ENCODE peak calls at places on chromosomes 1 and 21, in five cellular contexts. O is H1, P is trophoblast cell, Y is mesenchymal stem cell, T is H9. W is an unnamed sample.

GRCh38 chr1:117120774-117121588 is 568 bp downstream of the TRIM45 start:
- DNase-seq in O (no peak), T (peak), P (peak), Y (no peak), W (no peak)

GRCh38 chr1:53837924-53838653 is at the start of gene NDC1:
- DNase-seq in Y (peak), P (peak), O (peak), T (peak), W (peak)

GRCh38 chr1:43225168-43225567 is 44.6 kb upstream of the TMEM125 start:
- DNase-seq in O (no peak), T (no peak), Y (peak), P (no peak), W (no peak)

GRCh38 chr1:145849356-145850165 is 4.1 kb downstream of the NUDT17 start:
- DNase-seq in T (no peak), O (peak), Y (peak), P (no peak), W (no peak)

GRCh38 chr1:112698366-112699310 is 8.3 kb downstream of the RHOC start:
- DNase-seq in Y (no peak), P (peak), T (no peak), O (no peak), W (no peak)

GRCh38 chr21:23152130-23152529 is 2153.9 kb downstream of the NCAM2 start:
- DNase-seq in T (no peak), P (no peak), O (no peak), Y (no peak), W (no peak)

GRCh38 chr1:93042134-93042821 is 36.8 kb upstream of the MTF2 start:
- DNase-seq in O (no peak), T (no peak), Y (no peak), P (no peak), W (no peak)

GRCh38 chr1:198472123-198472522 is 68.4 kb downstream of the ATP6V1G3 start:
- DNase-seq in Y (no peak), T (no peak), P (no peak), O (no peak), W (no peak)

GRCh38 chr21:42193131-42193671 is 25.7 kb upstream of the ABCG1 start:
- DNase-seq in Y (no peak), T (no peak), P (peak), O (no peak), W (no peak)

GRCh38 chr1:53593758-53594380 is 134.7 kb downstream of the DMRTB1 start:
- DNase-seq in T (peak), Y (peak), O (peak), P (peak), W (peak)

DNA sequence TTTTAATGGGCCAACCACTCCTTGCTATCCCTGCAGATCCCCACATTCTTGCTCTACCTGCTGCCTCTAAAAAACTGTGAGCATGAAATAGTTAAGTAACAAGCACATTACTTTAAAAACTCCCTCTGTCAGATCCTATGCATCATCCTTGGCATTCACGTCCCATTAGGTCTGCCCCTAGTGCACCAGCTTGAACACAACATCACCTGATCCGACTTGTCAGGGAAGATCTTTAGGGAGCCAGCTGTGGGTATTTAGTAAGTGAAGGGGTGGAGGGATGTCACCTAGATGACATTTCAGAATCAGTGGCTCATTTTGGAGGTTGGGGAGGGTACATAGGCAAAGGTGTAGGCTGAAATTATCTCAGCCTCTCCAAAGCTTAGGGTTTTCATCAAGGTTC is 33.5 kb downstream of the RXRG start:
- DNase-seq in P (no peak), Y (no peak), O (no peak), T (no peak), W (no peak)
- H2BK12ac ChIP-seq in P (no peak), Y (no peak), O (no peak), T (no peak), W (no peak)

GRCh38 chr21:32083175-32083574 is 195.7 kb downstream of the MIS18A start:
- DNase-seq in O (no peak), Y (no peak), T (no peak), P (no peak), W (no peak)
- H2AK5ac ChIP-seq in O (no peak), Y (no peak), T (no peak), P (no peak), W (no peak)

GRCh38 chr1:205470131-205470530 is 14.3 kb upstream of the BLACAT1 start:
- DNase-seq in P (no peak), T (no peak), O (no peak), Y (no peak), W (no peak)

GRCh38 chr1:205474571-205474970 is 18.7 kb upstream of the BLACAT1 start:
- DNase-seq in O (no peak), P (no peak), Y (no peak), T (no peak), W (no peak)

GRCh38 chr1:205475855-205476254 is 20.0 kb upstream of the BLACAT1 start:
- DNase-seq in T (no peak), Y (no peak), P (no peak), O (no peak), W (no peak)

GRCh38 chr1:205473966-205474365 is 18.1 kb upstream of the BLACAT1 start:
- DNase-seq in Y (no peak), O (no peak), T (no peak), P (no peak), W (no peak)

DNA sequence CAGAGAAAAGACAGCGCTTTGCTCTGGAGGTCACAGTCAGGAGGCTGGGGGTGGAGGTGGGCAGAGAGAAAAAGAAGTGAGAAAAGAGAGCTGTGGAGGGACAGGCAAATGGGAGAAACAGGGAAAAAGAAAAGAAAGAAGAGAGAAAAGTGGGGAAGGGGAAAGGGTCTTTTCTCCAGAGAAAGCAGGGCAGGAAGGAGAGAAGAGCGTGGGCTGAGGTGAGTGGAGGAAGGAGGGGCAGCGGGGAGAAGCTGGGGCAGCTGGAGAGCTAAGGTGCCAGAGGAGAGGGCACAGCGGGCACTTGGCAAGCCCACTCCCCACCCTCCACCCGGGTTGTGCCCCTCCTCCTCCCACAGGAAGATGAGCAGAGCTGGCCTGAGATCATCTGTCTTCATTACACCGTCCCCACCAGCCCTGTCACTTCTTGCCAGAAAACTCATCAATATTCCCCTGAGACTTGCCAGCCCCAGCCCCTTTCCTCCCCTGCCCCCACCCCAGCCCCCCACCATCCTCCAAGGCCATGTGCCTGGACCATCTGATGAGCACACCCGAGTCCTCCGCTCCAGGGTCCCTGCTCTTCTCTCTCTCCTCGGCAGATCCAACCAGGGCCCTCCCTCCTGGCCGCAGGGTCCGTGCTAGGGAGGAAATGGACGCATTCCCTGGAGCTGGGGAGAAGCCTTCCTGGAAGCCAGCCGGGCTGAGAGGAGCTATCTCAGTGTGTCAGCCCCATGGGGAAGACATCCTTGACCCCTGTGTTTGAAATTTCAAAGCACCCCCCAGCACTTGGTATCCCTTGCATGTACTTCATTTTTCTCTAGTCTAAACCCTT is 17.1 kb upstream of the BLACAT1 start:
- DNase-seq in P (no peak), T (no peak), Y (no peak), O (no peak), W (no peak)
- H2BK12ac ChIP-seq in P (no peak), T (no peak), Y (no peak), O (no peak), W (no peak)

DNA sequence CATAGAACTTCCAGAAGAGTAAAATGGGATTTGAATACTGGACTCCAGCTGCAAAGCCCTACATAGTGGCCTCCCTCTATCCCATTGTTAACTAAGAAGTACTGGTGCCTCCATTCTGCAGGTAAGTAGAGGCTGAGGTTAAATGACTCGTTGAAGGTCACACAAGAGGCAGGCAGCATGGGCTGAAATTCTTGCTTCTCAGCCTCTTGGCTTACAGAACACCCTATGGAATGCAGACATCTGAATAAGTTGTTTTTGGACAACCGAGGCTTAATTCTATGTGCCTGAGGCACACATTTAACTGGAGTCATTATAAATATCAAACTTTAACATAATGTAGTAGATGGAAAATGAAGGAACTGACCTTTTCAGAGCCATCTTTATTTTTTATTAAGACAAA is 5.8 kb downstream of the DNAJC11 start:
- DNase-seq in P (peak), T (no peak), Y (no peak), O (no peak), W (no peak)
- H2AK5ac ChIP-seq in P (no peak), T (no peak), Y (no peak), O (no peak), W (no peak)

GRCh38 chr1:35591211-35591610 is 18.1 kb downstream of the TFAP2E start:
- DNase-seq in Y (no peak), T (no peak), O (no peak), P (no peak), W (no peak)
- H2BK12ac ChIP-seq in Y (no peak), T (no peak), O (no peak), P (no peak), W (no peak)

GRCh38 chr1:45718289-45718688 is 30.3 kb downstream of the TMEM69 start:
- DNase-seq in T (no peak), P (no peak), O (no peak), Y (no peak), W (no peak)
- H2AK5ac ChIP-seq in T (no peak), P (no peak), O (no peak), Y (no peak), W (no peak)

GRCh38 chr1:94609619-94610018 is 68.1 kb upstream of the F3 start:
- DNase-seq in Y (no peak), O (no peak), T (no peak), P (no peak), W (no peak)
- H2BK12ac ChIP-seq in Y (peak), O (no peak), T (no peak), P (no peak), W (no peak)

DNA sequence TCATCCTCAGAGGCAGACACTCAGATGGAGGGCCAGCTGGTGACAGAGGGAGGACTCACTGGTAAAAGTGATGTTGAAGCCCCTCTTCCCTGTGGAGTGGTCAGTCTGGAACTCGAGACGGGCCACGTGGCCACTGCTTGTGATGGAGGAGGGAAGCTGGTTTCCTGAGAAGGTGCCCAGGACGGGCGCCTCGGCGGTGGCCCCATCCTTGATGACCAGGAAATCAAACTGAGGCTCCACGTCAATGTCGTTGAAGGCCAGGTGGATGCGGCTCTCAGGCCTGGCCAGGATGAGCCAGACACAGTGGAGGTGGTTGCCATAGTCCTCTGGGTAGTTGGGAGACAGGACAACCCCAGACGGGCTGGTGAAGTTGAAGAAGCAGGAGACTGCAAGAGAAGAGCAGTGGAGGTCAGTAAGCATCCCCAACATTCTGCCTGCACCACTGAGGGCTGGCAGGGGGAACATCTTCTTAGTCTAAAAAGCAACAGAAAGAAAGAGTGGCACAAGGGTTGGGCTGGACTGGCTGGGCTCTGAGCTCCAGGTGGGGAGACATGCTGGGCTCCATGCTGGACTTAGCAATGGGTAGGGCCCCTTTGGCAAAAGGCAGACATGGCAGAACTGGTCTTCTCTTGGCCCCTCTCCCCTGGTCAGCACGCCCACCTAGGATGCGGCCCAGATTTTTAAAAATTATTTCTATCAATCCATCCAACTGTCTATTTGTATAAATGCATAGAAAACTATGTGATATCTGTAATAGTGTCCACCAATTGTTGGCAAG is 120.5 kb upstream of the HMGB4 start:
- DNase-seq in Y (no peak), P (no peak), T (no peak), O (no peak), W (no peak)
- H2AK5ac ChIP-seq in Y (no peak), P (no peak), T (no peak), O (no peak), W (no peak)

GRCh38 chr1:20302093-20302471 is 11.4 kb downstream of the VWA5B1 start:
- DNase-seq in T (no peak), P (no peak), O (no peak), Y (no peak), W (no peak)

GRCh38 chr1:20312310-20312709 is 21.6 kb downstream of the VWA5B1 start:
- DNase-seq in T (no peak), Y (no peak), O (no peak), P (no peak), W (no peak)

GRCh38 chr1:20301463-20302092 is 10.9 kb downstream of the VWA5B1 start:
- DNase-seq in P (no peak), T (no peak), O (no peak), Y (peak), W (no peak)

GRCh38 chr1:20308569-20308968 is 17.9 kb downstream of the VWA5B1 start:
- DNase-seq in O (no peak), T (no peak), Y (no peak), P (no peak), W (no peak)

GRCh38 chr1:20307026-20307425 is 16.4 kb downstream of the VWA5B1 start:
- DNase-seq in O (no peak), T (no peak), Y (no peak), P (no peak), W (no peak)
- H2BK12ac ChIP-seq in O (no peak), T (no peak), Y (no peak), P (no peak), W (no peak)